ENCODE peak calls at places on chromosomes 4 and X, in nine cellular contexts. T, W, I, P, G, O, K, F and X are unnamed samples.

GRCh38 chrX:5458300-5458699 is 770.4 kb downstream of the NLGN4X start:
- DNase-seq in T (peak), W (no peak), I (no peak), P (peak), G (no peak), O (no peak), K (no peak), F (no peak), X (no peak)

GRCh38 chr4:111323916-111324315 is 701.0 kb upstream of the PITX2 start:
- DNase-seq in T (no peak), W (peak), I (no peak), P (no peak), G (no peak), O (no peak), K (no peak), F (no peak), X (no peak)

GRCh38 chr4:89373396-89373795 is 65.8 kb upstream of the GPRIN3 start:
- DNase-seq in T (no peak), W (no peak), I (no peak), P (no peak), G (no peak), O (no peak), K (no peak), F (no peak), X (no peak)

GRCh38 chr4:76199664-76200211 is 13.9 kb downstream of the SCARB2 start:
- DNase-seq in T (no peak), W (peak), I (no peak), P (no peak), G (no peak), O (no peak), K (peak), F (no peak), X (no peak)

GRCh38 chr4:25704516-25704915 is 48.9 kb downstream of the SLC34A2 start:
- DNase-seq in T (no peak), W (no peak), I (no peak), P (no peak), G (no peak), O (no peak), K (no peak), F (no peak), X (no peak)

GRCh38 chrX:101642086-101642485 is 17.6 kb downstream of the ARMCX2 start:
- DNase-seq in T (no peak), W (no peak), I (no peak), P (no peak), G (no peak), O (no peak), K (no peak), F (no peak), X (no peak)

GRCh38 chr4:141346144-141346543 is 125.4 kb downstream of the ZNF330 start:
- DNase-seq in T (peak), W (peak), I (no peak), P (peak), G (no peak), O (peak), K (no peak), F (no peak), X (no peak)

GRCh38 chr4:54731552-54731951 is 73.8 kb downstream of the KIT start:
- DNase-seq in T (peak), W (no peak), I (no peak), P (peak), G (no peak), O (no peak), K (no peak), F (no peak), X (no peak)

GRCh38 chr4:83454626-83455025 is 997 bp downstream of the HELQ start:
- DNase-seq in T (no peak), W (peak), I (no peak), P (peak), G (no peak), O (no peak), K (no peak), F (no peak), X (no peak)

GRCh38 chr4:139300431-139301142 is 718 bp upstream of the NAA15 start:
- DNase-seq in T (peak), W (peak), I (no peak), P (peak), G (no peak), O (no peak), K (peak), F (no peak), X (no peak)

GRCh38 chrX:63784902-63785692 is at the start of gene ARHGEF9:
- DNase-seq in T (no peak), W (no peak), I (peak), P (peak), G (no peak), O (peak), K (no peak), F (no peak), X (peak)

GRCh38 chrX:19554786-19555185 is 39.5 kb upstream of the MAP3K15 start:
- DNase-seq in T (peak), W (peak), I (no peak), P (no peak), G (no peak), O (no peak), K (no peak), F (no peak), X (no peak)

GRCh38 chr4:6907658-6908191 is 1.9 kb upstream of the TBC1D14 start:
- DNase-seq in T (peak), W (no peak), I (no peak), P (peak), G (no peak), O (peak), K (no peak), F (peak), X (peak)

GRCh38 chrX:46152756-46153155 is 392.5 kb downstream of the ZNF674 start:
- DNase-seq in T (no peak), W (no peak), I (no peak), P (no peak), G (no peak), O (no peak), K (no peak), F (no peak), X (no peak)

GRCh38 chr4:60723796-60724195 is 476.3 kb upstream of the ADGRL3 start:
- DNase-seq in T (no peak), W (no peak), I (no peak), P (no peak), G (no peak), O (no peak), K (no peak), F (no peak), X (no peak)

GRCh38 chrX:22959204-22959920 is 40.4 kb upstream of the DDX53 start:
- DNase-seq in T (no peak), W (no peak), I (no peak), P (no peak), G (no peak), O (no peak), K (no peak), F (no peak), X (no peak)

GRCh38 chrX:116749943-116750342 is 287.2 kb upstream of the CT83 start:
- DNase-seq in T (no peak), W (no peak), I (no peak), P (no peak), G (no peak), O (no peak), K (no peak), F (no peak), X (no peak)

GRCh38 chr4:71732706-71733105 is 51.2 kb downstream of the GC start:
- DNase-seq in T (peak), W (peak), I (no peak), P (peak), G (no peak), O (no peak), K (no peak), F (no peak), X (no peak)
- TF ChIP-seq CTCF in T (peak), W (peak), I (no peak), P (peak), G (peak), O (peak), K (no peak), F (no peak), X (no peak)

DNA sequence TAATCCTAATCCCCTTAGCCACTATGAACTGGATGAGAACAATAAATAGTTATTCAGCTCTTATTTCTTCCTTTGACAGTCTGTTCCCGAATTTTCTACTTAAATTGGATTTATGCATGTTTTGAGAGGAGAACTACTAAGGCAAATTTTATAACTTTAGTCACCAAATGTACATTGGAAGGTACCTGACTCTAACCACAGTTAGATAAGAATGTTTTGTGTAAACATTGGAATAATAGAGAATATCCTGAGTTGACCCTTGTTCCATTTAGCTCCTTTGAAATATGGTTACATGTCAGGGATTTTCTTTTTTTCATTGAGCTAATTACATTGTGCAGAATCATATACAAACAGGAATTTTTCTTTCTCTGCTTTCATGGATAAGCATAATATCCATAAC is 202.6 kb downstream of the TLL1 start:
- DNase-seq in T (peak), W (no peak), I (no peak), P (no peak), G (no peak), O (no peak), K (no peak), F (no peak), X (no peak)
- H3K4me3 ChIP-seq in T (no peak), W (no peak), I (no peak), P (no peak), G (no peak), O (no peak), K (no peak), F (no peak), X (no peak)

GRCh38 chrX:70332600-70332999 is 42.7 kb downstream of the KIF4A start:
- DNase-seq in T (no peak), W (no peak), I (no peak), P (no peak), G (no peak), O (no peak), K (no peak), F (no peak), X (no peak)
- TF ChIP-seq CTCF in T (peak), W (no peak), I (no peak), P (no peak), G (no peak), O (no peak), K (no peak), F (no peak), X (no peak)

GRCh38 chr4:153205757-153206156 is 1.5 kb downstream of the TRIM2 start:
- DNase-seq in T (peak), W (no peak), I (no peak), P (peak), G (no peak), O (no peak), K (no peak), F (peak), X (no peak)
- H3K4me3 ChIP-seq in T (peak), W (no peak), I (no peak), P (peak), G (no peak), O (no peak), K (no peak), F (no peak), X (no peak)

DNA sequence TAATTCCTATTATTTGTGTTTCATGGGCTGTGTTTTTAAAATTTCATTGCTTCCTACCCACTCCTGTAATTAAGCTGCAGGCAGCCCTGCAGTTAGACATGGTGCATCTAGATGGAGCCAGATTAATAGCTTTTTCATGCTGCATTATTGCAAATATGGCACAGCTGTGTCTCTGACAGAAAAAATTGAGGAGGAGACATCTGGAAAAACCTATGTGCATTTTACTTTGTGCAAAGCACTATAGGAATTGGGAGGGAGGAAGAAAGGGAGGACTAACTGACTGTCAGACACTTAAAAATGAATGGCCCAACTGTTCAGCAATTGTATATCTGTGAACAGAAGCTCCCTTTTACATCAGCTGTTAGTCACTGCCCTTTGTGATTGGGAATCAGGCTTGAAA is 8.1 kb upstream of the RPGR start:
- DNase-seq in T (no peak), W (no peak), I (no peak), P (no peak), G (no peak), O (no peak), K (no peak), F (no peak), X (no peak)
- TF ChIP-seq CTCF in T (peak), W (peak), I (no peak), P (peak), G (peak), O (no peak), K (no peak), F (no peak), X (no peak)

GRCh38 chr4:165872443-165873297 is at the start of gene TLL1:
- DNase-seq in T (peak), W (no peak), I (no peak), P (peak), G (no peak), O (peak), K (no peak), F (no peak), X (peak)
- H3K4me3 ChIP-seq in T (peak), W (no peak), I (peak), P (peak), G (peak), O (peak), K (peak), F (peak), X (peak)

GRCh38 chrX:12950851-12951589 is 23.9 kb upstream of the TMSB4X start:
- DNase-seq in T (no peak), W (no peak), I (no peak), P (peak), G (no peak), O (no peak), K (no peak), F (no peak), X (peak)
- TF ChIP-seq CTCF in T (peak), W (peak), I (no peak), P (peak), G (peak), O (peak), K (peak), F (peak), X (no peak)

GRCh38 chr4:92304073-92304472 is 307 bp downstream of the GRID2 start:
- DNase-seq in T (peak), W (no peak), I (no peak), P (no peak), G (no peak), O (no peak), K (no peak), F (no peak), X (no peak)

GRCh38 chr4:92305148-92305877 is 1.5 kb downstream of the GRID2 start:
- DNase-seq in T (peak), W (peak), I (peak), P (peak), G (peak), O (peak), K (no peak), F (peak), X (peak)

GRCh38 chr4:92304636-92305035 is 870 bp downstream of the GRID2 start:
- DNase-seq in T (no peak), W (no peak), I (no peak), P (peak), G (no peak), O (no peak), K (no peak), F (no peak), X (no peak)

GRCh38 chr4:92305878-92306520 is 2.2 kb downstream of the GRID2 start:
- DNase-seq in T (peak), W (no peak), I (no peak), P (peak), G (no peak), O (no peak), K (no peak), F (no peak), X (no peak)

DNA sequence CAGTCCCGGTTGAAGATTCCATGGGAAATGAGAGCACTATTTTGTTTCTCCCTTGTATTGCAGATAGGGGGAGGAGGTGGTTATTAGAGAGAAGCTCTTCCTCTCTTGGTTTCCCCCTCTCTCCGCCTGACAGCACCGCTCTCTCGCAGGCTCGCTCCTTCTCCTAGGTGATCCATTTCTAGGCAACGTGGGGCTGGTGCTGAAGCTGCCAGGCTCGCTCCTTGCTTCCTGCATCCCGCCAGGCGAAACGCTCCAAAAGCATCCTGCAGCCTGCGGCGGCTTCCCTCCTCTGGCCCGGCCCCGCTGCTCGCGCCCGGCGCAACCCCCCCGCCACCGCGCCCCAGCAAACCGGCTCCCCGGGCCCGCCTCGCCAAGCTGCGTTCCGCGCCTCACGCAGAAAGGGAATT is at the start of gene GRID2:
- DNase-seq in T (peak), W (peak), I (peak), P (peak), G (no peak), O (peak), K (no peak), F (no peak), X (no peak)
- H3K4me3 ChIP-seq in T (peak), W (no peak), I (no peak), P (peak), G (peak), O (peak), K (peak), F (no peak), X (no peak)

DNA sequence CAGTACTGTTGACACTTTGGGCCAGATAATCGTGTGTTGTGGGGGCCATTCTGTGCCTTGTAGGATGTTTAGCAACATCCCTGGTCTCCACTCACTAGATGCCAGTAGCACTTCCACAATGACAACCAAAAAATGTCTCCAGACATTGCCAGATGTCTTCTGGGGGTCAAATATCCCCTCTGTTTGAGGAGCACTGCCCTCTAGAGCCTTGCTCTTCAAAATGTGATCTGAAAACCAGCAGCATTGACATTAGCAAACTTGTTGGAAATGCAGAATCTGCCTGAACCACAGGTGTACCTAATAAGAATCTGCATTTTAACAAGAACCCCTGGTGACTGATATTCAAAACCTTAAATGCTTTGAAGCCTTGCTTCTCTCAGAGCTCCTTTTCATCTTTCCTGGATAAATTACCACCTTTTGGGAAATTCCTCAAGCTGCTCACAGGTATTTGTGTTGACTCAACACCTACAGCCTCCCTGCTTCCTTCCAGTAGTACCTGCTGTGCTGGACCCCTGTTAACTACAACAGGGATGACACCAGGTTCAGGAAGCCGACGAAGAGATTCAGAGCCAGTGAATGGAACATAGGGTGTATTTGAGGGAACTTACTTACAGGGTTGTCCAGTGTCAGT is 459.0 kb upstream of the NR3C2 start:
- DNase-seq in T (no peak), W (no peak), I (no peak), P (no peak), G (no peak), O (no peak), K (no peak), F (no peak), X (no peak)
- TF ChIP-seq CTCF in T (no peak), W (no peak), I (no peak), P (no peak), G (no peak), O (no peak), K (no peak), F (no peak), X (no peak)